ENCODE peak calls at places on chromosomes 2 and 18, in six cellular contexts. J is HCEC 1CT; X is cerebellum; N is H4; E is effector CD4-positive, alpha-beta T cell; R is hypothalamus. F is an unnamed sample.

GRCh38 chr2:28463893-28464292 is 32.0 kb upstream of the PLB1 start:
- DNase-seq in J (peak), X (no peak), N (no peak), E (no peak), R (no peak), F (no peak)

GRCh38 chr18:22219568-22220355 is 50.4 kb downstream of the GATA6 start:
- DNase-seq in J (no peak), X (no peak), N (no peak), E (no peak), R (no peak), F (no peak)

GRCh38 chr2:123165616-123166015 is 859.5 kb upstream of the CNTNAP5 start:
- DNase-seq in J (no peak), X (no peak), N (no peak), E (no peak), R (no peak), F (no peak)

GRCh38 chr2:46171441-46171953 is 125.7 kb upstream of the EPAS1 start:
- DNase-seq in J (peak), X (no peak), N (no peak), E (no peak), R (no peak), F (no peak)

GRCh38 chr2:20444113-20444992 is 2.5 kb upstream of the RHOB start:
- DNase-seq in J (no peak), X (no peak), N (no peak), E (no peak), R (no peak), F (no peak)

GRCh38 chr2:157748371-157749132 is 119.9 kb upstream of the ACVR1C start:
- DNase-seq in J (no peak), X (no peak), N (no peak), E (no peak), R (no peak), F (no peak)

GRCh38 chr2:109385506-109385905 is 228.3 kb downstream of the SEPTIN10 start:
- DNase-seq in J (no peak), X (no peak), N (no peak), E (no peak), R (no peak), F (no peak)

GRCh38 chr18:36314098-36314497 is 16.6 kb downstream of the FHOD3 start:
- DNase-seq in J (peak), X (no peak), N (no peak), E (no peak), R (no peak), F (no peak)

GRCh38 chr2:88517759-88518201 is 65.3 kb upstream of the FOXI3 start:
- DNase-seq in J (no peak), X (no peak), N (no peak), E (no peak), R (no peak), F (no peak)

F was measured in SJCRH30.